ENCODE peak calls at places on chromosomes 12 and 14, in eight cellular contexts. One of them, this sample, is unnamed.

GRCh38 chr12:127268121-127268520 is 998.8 kb upstream of the TMEM132C start:
- DNase-seq in lung: no peak
- DNase-seq in stimulated activated CD4-positive, alpha-beta T cell treated with anti-CD3 and anti-CD28 coated beads, Interleukin-1b, Interleukin-23, amount 100 ng/mL, for 1 hour: no peak
- DNase-seq in DMS153: no peak
- DNase-seq in cardiac muscle cell: peak; percentile 38
- DNase-seq in mesothelial cell of epicardium: no peak
- DNase-seq in activated naive CD8-positive, alpha-beta T cell treated with anti-CD3 and anti-CD28 coated beads, Interleukin-2, amount 50 U/mL, for 16 hours: no peak
- DNase-seq in activated CD4-positive, alpha-beta T cell treated with anti-CD3 and anti-CD28 coated beads, Interleukin-2, amount 50 U/mL, for 24 hours: no peak
- DNase-seq in this sample: no peak

GRCh38 chr12:130514149-130514551 is 176.5 kb downstream of the PIWIL1 start:
- DNase-seq in activated naive CD8-positive, alpha-beta T cell treated with anti-CD3 and anti-CD28 coated beads, Interleukin-2, amount 50 U/mL, for 16 hours: no peak
- DNase-seq in cardiac muscle cell: no peak
- DNase-seq in stimulated activated CD4-positive, alpha-beta T cell treated with anti-CD3 and anti-CD28 coated beads, Interleukin-1b, Interleukin-23, amount 100 ng/mL, for 1 hour: no peak
- DNase-seq in lung: no peak
- DNase-seq in mesothelial cell of epicardium: no peak
- DNase-seq in DMS153: peak; percentile 10
- DNase-seq in activated CD4-positive, alpha-beta T cell treated with anti-CD3 and anti-CD28 coated beads, Interleukin-2, amount 50 U/mL, for 24 hours: no peak
- DNase-seq in this sample: no peak

GRCh38 chr12:49750027-49750977 is 8.9 kb downstream of the TMBIM6 start:
- DNase-seq in mesothelial cell of epicardium: no peak
- DNase-seq in lung: no peak
- DNase-seq in activated CD4-positive, alpha-beta T cell treated with anti-CD3 and anti-CD28 coated beads, Interleukin-2, amount 50 U/mL, for 24 hours: peak; percentile 60
- DNase-seq in stimulated activated CD4-positive, alpha-beta T cell treated with anti-CD3 and anti-CD28 coated beads, Interleukin-1b, Interleukin-23, amount 100 ng/mL, for 1 hour: no peak
- DNase-seq in activated naive CD8-positive, alpha-beta T cell treated with anti-CD3 and anti-CD28 coated beads, Interleukin-2, amount 50 U/mL, for 16 hours: no peak
- DNase-seq in cardiac muscle cell: peak; percentile 76
- DNase-seq in DMS153: no peak
- DNase-seq in this sample: no peak

GRCh38 chr14:22190411-22191191 is 398.4 kb downstream of the DAD1 start:
- DNase-seq in lung: no peak
- DNase-seq in activated CD4-positive, alpha-beta T cell treated with anti-CD3 and anti-CD28 coated beads, Interleukin-2, amount 50 U/mL, for 24 hours: no peak
- DNase-seq in activated naive CD8-positive, alpha-beta T cell treated with anti-CD3 and anti-CD28 coated beads, Interleukin-2, amount 50 U/mL, for 16 hours: no peak
- DNase-seq in mesothelial cell of epicardium: no peak
- DNase-seq in stimulated activated CD4-positive, alpha-beta T cell treated with anti-CD3 and anti-CD28 coated beads, Interleukin-1b, Interleukin-23, amount 100 ng/mL, for 1 hour: no peak
- DNase-seq in cardiac muscle cell: no peak
- DNase-seq in DMS153: no peak
- DNase-seq in this sample: no peak

GRCh38 chr12:98644433-98644711 is 216 bp downstream of the IKBIP start:
- DNase-seq in stimulated activated CD4-positive, alpha-beta T cell treated with anti-CD3 and anti-CD28 coated beads, Interleukin-1b, Interleukin-23, amount 100 ng/mL, for 1 hour: no peak
- DNase-seq in activated naive CD8-positive, alpha-beta T cell treated with anti-CD3 and anti-CD28 coated beads, Interleukin-2, amount 50 U/mL, for 16 hours: no peak
- DNase-seq in cardiac muscle cell: no peak
- DNase-seq in lung: no peak
- DNase-seq in DMS153: no peak
- DNase-seq in activated CD4-positive, alpha-beta T cell treated with anti-CD3 and anti-CD28 coated beads, Interleukin-2, amount 50 U/mL, for 24 hours: no peak
- DNase-seq in mesothelial cell of epicardium: no peak
- DNase-seq in this sample: no peak

GRCh38 chr14:39548358-39548757 is 116.1 kb upstream of the FBXO33 start:
- DNase-seq in activated CD4-positive, alpha-beta T cell treated with anti-CD3 and anti-CD28 coated beads, Interleukin-2, amount 50 U/mL, for 24 hours: no peak
- DNase-seq in cardiac muscle cell: no peak
- DNase-seq in lung: no peak
- DNase-seq in DMS153: peak; percentile 27
- DNase-seq in stimulated activated CD4-positive, alpha-beta T cell treated with anti-CD3 and anti-CD28 coated beads, Interleukin-1b, Interleukin-23, amount 100 ng/mL, for 1 hour: no peak
- DNase-seq in mesothelial cell of epicardium: no peak
- DNase-seq in activated naive CD8-positive, alpha-beta T cell treated with anti-CD3 and anti-CD28 coated beads, Interleukin-2, amount 50 U/mL, for 16 hours: no peak
- DNase-seq in this sample: no peak

GRCh38 chr12:79566452-79566851 is 124.3 kb downstream of the PAWR start:
- DNase-seq in lung: no peak
- DNase-seq in DMS153: peak; percentile 43
- DNase-seq in activated CD4-positive, alpha-beta T cell treated with anti-CD3 and anti-CD28 coated beads, Interleukin-2, amount 50 U/mL, for 24 hours: no peak
- DNase-seq in stimulated activated CD4-positive, alpha-beta T cell treated with anti-CD3 and anti-CD28 coated beads, Interleukin-1b, Interleukin-23, amount 100 ng/mL, for 1 hour: no peak
- DNase-seq in cardiac muscle cell: peak; percentile 5
- DNase-seq in mesothelial cell of epicardium: no peak
- DNase-seq in activated naive CD8-positive, alpha-beta T cell treated with anti-CD3 and anti-CD28 coated beads, Interleukin-2, amount 50 U/mL, for 16 hours: no peak
- DNase-seq in this sample: no peak

GRCh38 chr12:69916541-69917270 is 91.7 kb downstream of the MYRFL start:
- DNase-seq in cardiac muscle cell: peak; percentile 31
- DNase-seq in activated naive CD8-positive, alpha-beta T cell treated with anti-CD3 and anti-CD28 coated beads, Interleukin-2, amount 50 U/mL, for 16 hours: no peak
- DNase-seq in lung: no peak
- DNase-seq in stimulated activated CD4-positive, alpha-beta T cell treated with anti-CD3 and anti-CD28 coated beads, Interleukin-1b, Interleukin-23, amount 100 ng/mL, for 1 hour: no peak
- DNase-seq in mesothelial cell of epicardium: no peak
- DNase-seq in activated CD4-positive, alpha-beta T cell treated with anti-CD3 and anti-CD28 coated beads, Interleukin-2, amount 50 U/mL, for 24 hours: no peak
- DNase-seq in DMS153: no peak
- DNase-seq in this sample: no peak

GRCh38 chr14:72907886-72908285 is 14.0 kb upstream of the DPF3 start:
- DNase-seq in activated CD4-positive, alpha-beta T cell treated with anti-CD3 and anti-CD28 coated beads, Interleukin-2, amount 50 U/mL, for 24 hours: no peak
- DNase-seq in cardiac muscle cell: peak; percentile 36
- DNase-seq in lung: no peak
- DNase-seq in activated naive CD8-positive, alpha-beta T cell treated with anti-CD3 and anti-CD28 coated beads, Interleukin-2, amount 50 U/mL, for 16 hours: no peak
- DNase-seq in DMS153: no peak
- DNase-seq in mesothelial cell of epicardium: no peak
- DNase-seq in stimulated activated CD4-positive, alpha-beta T cell treated with anti-CD3 and anti-CD28 coated beads, Interleukin-1b, Interleukin-23, amount 100 ng/mL, for 1 hour: no peak
- DNase-seq in this sample: no peak

GRCh38 chr12:92438641-92439396 is 264.0 kb upstream of the PLEKHG7 start:
- DNase-seq in lung: no peak
- DNase-seq in stimulated activated CD4-positive, alpha-beta T cell treated with anti-CD3 and anti-CD28 coated beads, Interleukin-1b, Interleukin-23, amount 100 ng/mL, for 1 hour: no peak
- DNase-seq in activated CD4-positive, alpha-beta T cell treated with anti-CD3 and anti-CD28 coated beads, Interleukin-2, amount 50 U/mL, for 24 hours: no peak
- DNase-seq in activated naive CD8-positive, alpha-beta T cell treated with anti-CD3 and anti-CD28 coated beads, Interleukin-2, amount 50 U/mL, for 16 hours: no peak
- DNase-seq in mesothelial cell of epicardium: no peak
- DNase-seq in DMS153: no peak
- DNase-seq in cardiac muscle cell: no peak
- DNase-seq in this sample: no peak

GRCh38 chr14:26598672-26599131 is 869 bp upstream of the NOVA1 start:
- DNase-seq in stimulated activated CD4-positive, alpha-beta T cell treated with anti-CD3 and anti-CD28 coated beads, Interleukin-1b, Interleukin-23, amount 100 ng/mL, for 1 hour: no peak
- DNase-seq in activated CD4-positive, alpha-beta T cell treated with anti-CD3 and anti-CD28 coated beads, Interleukin-2, amount 50 U/mL, for 24 hours: no peak
- DNase-seq in cardiac muscle cell: no peak
- DNase-seq in DMS153: no peak
- DNase-seq in activated naive CD8-positive, alpha-beta T cell treated with anti-CD3 and anti-CD28 coated beads, Interleukin-2, amount 50 U/mL, for 16 hours: no peak
- DNase-seq in mesothelial cell of epicardium: no peak
- DNase-seq in lung: no peak
- DNase-seq in this sample: no peak

GRCh38 chr12:132429122-132429931 is 60.6 kb upstream of the FBRSL1 start:
- DNase-seq in DMS153: no peak
- DNase-seq in mesothelial cell of epicardium: no peak
- DNase-seq in lung: no peak
- DNase-seq in cardiac muscle cell: peak; percentile 31
- DNase-seq in activated naive CD8-positive, alpha-beta T cell treated with anti-CD3 and anti-CD28 coated beads, Interleukin-2, amount 50 U/mL, for 16 hours: no peak
- DNase-seq in stimulated activated CD4-positive, alpha-beta T cell treated with anti-CD3 and anti-CD28 coated beads, Interleukin-1b, Interleukin-23, amount 100 ng/mL, for 1 hour: no peak
- DNase-seq in activated CD4-positive, alpha-beta T cell treated with anti-CD3 and anti-CD28 coated beads, Interleukin-2, amount 50 U/mL, for 24 hours: no peak
- DNase-seq in this sample: no peak

This sample was measured in memory B cell.